ENCODE peak calls at places on chromosomes 7 and 10, in ten cellular contexts. One of them, this sample, is unnamed.

GRCh38 chr7:142957723-142958122 is 4.4 kb downstream of the KEL start:
- DNase-seq in HL-60: no peak
- DNase-seq in sigmoid colon: no peak
- DNase-seq in CD4-positive, alpha-beta memory T cell: no peak
- DNase-seq in ascending aorta: no peak
- DNase-seq in CD4-positive, alpha-beta T cell: no peak
- DNase-seq in GM23338: peak; percentile 10
- DNase-seq in gastrocnemius medialis: no peak
- DNase-seq in adrenal gland: no peak
- DNase-seq in right cardiac atrium: no peak
- DNase-seq in this sample: no peak

GRCh38 chr10:60414877-60415585 is 25.4 kb upstream of the ANK3 start:
- DNase-seq in gastrocnemius medialis: no peak
- DNase-seq in adrenal gland: no peak
- DNase-seq in right cardiac atrium: no peak
- DNase-seq in sigmoid colon: no peak
- DNase-seq in ascending aorta: no peak
- DNase-seq in CD4-positive, alpha-beta T cell: no peak
- DNase-seq in CD4-positive, alpha-beta memory T cell: no peak
- DNase-seq in GM23338: peak; percentile 48
- DNase-seq in HL-60: no peak
- DNase-seq in this sample: no peak

GRCh38 chr10:1605999-1606940 is 131.1 kb downstream of the ADARB2 start:
- DNase-seq in sigmoid colon: no peak
- DNase-seq in CD4-positive, alpha-beta T cell: no peak
- DNase-seq in CD4-positive, alpha-beta memory T cell: no peak
- DNase-seq in ascending aorta: no peak
- DNase-seq in right cardiac atrium: no peak
- DNase-seq in gastrocnemius medialis: no peak
- DNase-seq in HL-60: no peak
- DNase-seq in GM23338: no peak
- DNase-seq in adrenal gland: no peak
- DNase-seq in this sample: no peak

GRCh38 chr10:66505003-66505707 is 420.7 kb upstream of the LRRTM3 start:
- DNase-seq in CD4-positive, alpha-beta T cell: no peak
- DNase-seq in GM23338: no peak
- DNase-seq in gastrocnemius medialis: no peak
- DNase-seq in HL-60: no peak
- DNase-seq in sigmoid colon: no peak
- DNase-seq in right cardiac atrium: no peak
- DNase-seq in ascending aorta: no peak
- DNase-seq in adrenal gland: no peak
- DNase-seq in CD4-positive, alpha-beta memory T cell: no peak
- DNase-seq in this sample: no peak

GRCh38 chr7:139232893-139233292 is 1.9 kb downstream of the UBN2 start:
- DNase-seq in sigmoid colon: no peak
- DNase-seq in adrenal gland: no peak
- DNase-seq in CD4-positive, alpha-beta memory T cell: peak; percentile 0
- DNase-seq in ascending aorta: no peak
- DNase-seq in GM23338: no peak
- DNase-seq in gastrocnemius medialis: no peak
- DNase-seq in HL-60: no peak
- DNase-seq in CD4-positive, alpha-beta T cell: no peak
- DNase-seq in right cardiac atrium: no peak
- DNase-seq in this sample: no peak

GRCh38 chr10:114665406-114665805 is 7.3 kb upstream of the ABLIM1 start:
- DNase-seq in CD4-positive, alpha-beta T cell: no peak
- DNase-seq in HL-60: no peak
- DNase-seq in ascending aorta: no peak
- DNase-seq in CD4-positive, alpha-beta memory T cell: no peak
- DNase-seq in gastrocnemius medialis: no peak
- DNase-seq in GM23338: no peak
- DNase-seq in sigmoid colon: no peak
- DNase-seq in adrenal gland: no peak
- DNase-seq in right cardiac atrium: no peak
- DNase-seq in this sample: no peak

GRCh38 chr10:123150986-123151738 is 3.0 kb upstream of the BUB3 start:
- DNase-seq in HL-60: peak; percentile 54
- DNase-seq in gastrocnemius medialis: no peak
- DNase-seq in ascending aorta: no peak
- DNase-seq in right cardiac atrium: peak; percentile 63
- DNase-seq in adrenal gland: no peak
- DNase-seq in GM23338: peak; percentile 89
- DNase-seq in CD4-positive, alpha-beta T cell: no peak
- DNase-seq in CD4-positive, alpha-beta memory T cell: no peak
- DNase-seq in sigmoid colon: no peak
- DNase-seq in this sample: no peak

GRCh38 chr7:106570948-106571418 is 90.0 kb downstream of the CCDC71L start:
- DNase-seq in GM23338: no peak
- DNase-seq in CD4-positive, alpha-beta T cell: no peak
- DNase-seq in right cardiac atrium: no peak
- DNase-seq in HL-60: no peak
- DNase-seq in sigmoid colon: no peak
- DNase-seq in ascending aorta: no peak
- DNase-seq in adrenal gland: no peak
- DNase-seq in CD4-positive, alpha-beta memory T cell: no peak
- DNase-seq in gastrocnemius medialis: no peak
- DNase-seq in this sample: no peak

GRCh38 chr7:47047384-47047783 is 534.5 kb downstream of the TNS3 start:
- DNase-seq in CD4-positive, alpha-beta memory T cell: no peak
- DNase-seq in GM23338: no peak
- DNase-seq in gastrocnemius medialis: no peak
- DNase-seq in right cardiac atrium: no peak
- DNase-seq in ascending aorta: no peak
- DNase-seq in CD4-positive, alpha-beta T cell: no peak
- DNase-seq in sigmoid colon: no peak
- DNase-seq in adrenal gland: no peak
- DNase-seq in HL-60: no peak
- DNase-seq in this sample: no peak

GRCh38 chr10:3217301-3217700 is 44.7 kb upstream of the PITRM1 start:
- DNase-seq in HL-60: no peak
- DNase-seq in gastrocnemius medialis: no peak
- DNase-seq in GM23338: no peak
- DNase-seq in sigmoid colon: no peak
- DNase-seq in ascending aorta: no peak
- DNase-seq in CD4-positive, alpha-beta T cell: no peak
- DNase-seq in CD4-positive, alpha-beta memory T cell: no peak
- DNase-seq in adrenal gland: no peak
- DNase-seq in right cardiac atrium: no peak
- DNase-seq in this sample: no peak

GRCh38 chr7:24069751-24070150 is 214.2 kb upstream of the NPY start:
- DNase-seq in GM23338: no peak
- DNase-seq in sigmoid colon: no peak
- DNase-seq in CD4-positive, alpha-beta memory T cell: no peak
- DNase-seq in adrenal gland: no peak
- DNase-seq in HL-60: no peak
- DNase-seq in right cardiac atrium: no peak
- DNase-seq in gastrocnemius medialis: no peak
- DNase-seq in ascending aorta: no peak
- DNase-seq in CD4-positive, alpha-beta T cell: no peak
- DNase-seq in this sample: no peak

GRCh38 chr10:81031774-81032173 is 494.1 kb downstream of the SH2D4B start:
- DNase-seq in GM23338: no peak
- DNase-seq in CD4-positive, alpha-beta memory T cell: no peak
- DNase-seq in ascending aorta: no peak
- DNase-seq in gastrocnemius medialis: no peak
- DNase-seq in adrenal gland: no peak
- DNase-seq in HL-60: no peak
- DNase-seq in CD4-positive, alpha-beta T cell: no peak
- DNase-seq in sigmoid colon: no peak
- DNase-seq in right cardiac atrium: no peak
- DNase-seq in this sample: no peak

GRCh38 chr7:22549667-22550513 is 49.9 kb upstream of the STEAP1B start:
- DNase-seq in adrenal gland: no peak
- DNase-seq in gastrocnemius medialis: no peak
- DNase-seq in right cardiac atrium: no peak
- DNase-seq in HL-60: peak; percentile 13
- DNase-seq in CD4-positive, alpha-beta T cell: no peak
- DNase-seq in ascending aorta: no peak
- DNase-seq in GM23338: peak; percentile 93
- DNase-seq in sigmoid colon: peak; percentile 61
- DNase-seq in CD4-positive, alpha-beta memory T cell: no peak
- DNase-seq in this sample: no peak

GRCh38 chr7:22548313-22548712 is 48.3 kb upstream of the STEAP1B start:
- DNase-seq in HL-60: no peak
- DNase-seq in CD4-positive, alpha-beta memory T cell: no peak
- DNase-seq in sigmoid colon: no peak
- DNase-seq in GM23338: no peak
- DNase-seq in adrenal gland: no peak
- DNase-seq in gastrocnemius medialis: no peak
- DNase-seq in CD4-positive, alpha-beta T cell: no peak
- DNase-seq in ascending aorta: no peak
- DNase-seq in right cardiac atrium: no peak
- DNase-seq in this sample: no peak

GRCh38 chr7:22550514-22551010 is 50.6 kb upstream of the STEAP1B start:
- DNase-seq in CD4-positive, alpha-beta T cell: no peak
- DNase-seq in GM23338: no peak
- DNase-seq in CD4-positive, alpha-beta memory T cell: no peak
- DNase-seq in gastrocnemius medialis: no peak
- DNase-seq in adrenal gland: no peak
- DNase-seq in ascending aorta: no peak
- DNase-seq in HL-60: no peak
- DNase-seq in right cardiac atrium: no peak
- DNase-seq in sigmoid colon: no peak
- DNase-seq in this sample: no peak

GRCh38 chr7:22546769-22547168 is 46.8 kb upstream of the STEAP1B start:
- DNase-seq in GM23338: no peak
- DNase-seq in HL-60: no peak
- DNase-seq in CD4-positive, alpha-beta memory T cell: no peak
- DNase-seq in sigmoid colon: no peak
- DNase-seq in gastrocnemius medialis: no peak
- DNase-seq in right cardiac atrium: no peak
- DNase-seq in adrenal gland: no peak
- DNase-seq in CD4-positive, alpha-beta T cell: no peak
- DNase-seq in ascending aorta: no peak
- DNase-seq in this sample: no peak

GRCh38 chr7:22549051-22549450 is 49.1 kb upstream of the STEAP1B start:
- DNase-seq in CD4-positive, alpha-beta T cell: no peak
- DNase-seq in gastrocnemius medialis: no peak
- DNase-seq in adrenal gland: no peak
- DNase-seq in right cardiac atrium: no peak
- DNase-seq in GM23338: peak; percentile 78
- DNase-seq in HL-60: no peak
- DNase-seq in sigmoid colon: peak; percentile 17
- DNase-seq in ascending aorta: no peak
- DNase-seq in CD4-positive, alpha-beta memory T cell: no peak
- DNase-seq in this sample: no peak
- H3K27ac ChIP-seq in CD4-positive, alpha-beta T cell: no peak overlapping the region
- H3K27ac ChIP-seq in gastrocnemius medialis: no peak overlapping the region
- H3K27ac ChIP-seq in adrenal gland: no peak overlapping the region
- H3K27ac ChIP-seq in right cardiac atrium: no peak overlapping the region
- H3K27ac ChIP-seq in GM23338: peak overlapping the region; percentile 95
- H3K27ac ChIP-seq in HL-60: no peak overlapping the region
- H3K27ac ChIP-seq in sigmoid colon: no peak overlapping the region
- H3K27ac ChIP-seq in ascending aorta: no peak overlapping the region
- H3K27ac ChIP-seq in CD4-positive, alpha-beta memory T cell: no peak overlapping the region
- H3K27ac ChIP-seq in this sample: no peak overlapping the region

GRCh38 chr10:77788496-77789010 is 138.0 kb downstream of the DLG5 start:
- DNase-seq in CD4-positive, alpha-beta memory T cell: no peak
- DNase-seq in HL-60: no peak
- DNase-seq in adrenal gland: no peak
- DNase-seq in CD4-positive, alpha-beta T cell: no peak
- DNase-seq in right cardiac atrium: no peak
- DNase-seq in ascending aorta: no peak
- DNase-seq in sigmoid colon: peak; percentile 52
- DNase-seq in gastrocnemius medialis: no peak
- DNase-seq in GM23338: no peak
- DNase-seq in this sample: no peak
- H3K27ac ChIP-seq in CD4-positive, alpha-beta memory T cell: no peak overlapping the region
- H3K27ac ChIP-seq in HL-60: no peak overlapping the region
- H3K27ac ChIP-seq in adrenal gland: no peak overlapping the region
- H3K27ac ChIP-seq in CD4-positive, alpha-beta T cell: no peak overlapping the region
- H3K27ac ChIP-seq in right cardiac atrium: no peak overlapping the region
- H3K27ac ChIP-seq in ascending aorta: no peak overlapping the region
- H3K27ac ChIP-seq in sigmoid colon: no peak overlapping the region
- H3K27ac ChIP-seq in gastrocnemius medialis: no peak overlapping the region
- H3K27ac ChIP-seq in GM23338: no peak overlapping the region
- H3K27ac ChIP-seq in this sample: no peak overlapping the region

DNA sequence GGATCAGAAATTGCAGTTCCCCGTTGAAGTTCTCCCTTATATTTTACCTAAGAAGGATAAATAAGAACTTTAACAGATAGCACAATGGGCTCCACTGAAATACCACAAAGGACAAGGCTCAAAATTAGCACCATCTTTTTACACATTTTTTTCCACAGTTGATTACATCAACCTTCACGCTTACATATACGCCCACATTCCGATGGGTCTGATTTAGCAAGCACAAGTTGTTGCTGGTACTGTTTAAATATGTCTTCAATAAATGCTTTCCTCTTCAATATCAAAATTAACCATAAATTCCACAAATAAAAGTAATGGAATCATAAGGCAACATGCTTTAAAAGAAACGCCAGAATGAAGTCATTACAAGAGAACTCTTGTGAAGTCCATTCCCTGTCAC is 79.5 kb downstream of the NEBL start:
- DNase-seq in ascending aorta: no peak
- DNase-seq in right cardiac atrium: no peak
- DNase-seq in CD4-positive, alpha-beta T cell: no peak
- DNase-seq in HL-60: no peak
- DNase-seq in gastrocnemius medialis: no peak
- DNase-seq in sigmoid colon: no peak
- DNase-seq in CD4-positive, alpha-beta memory T cell: no peak
- DNase-seq in GM23338: no peak
- DNase-seq in adrenal gland: no peak
- DNase-seq in this sample: no peak
- H3K27ac ChIP-seq in ascending aorta: no peak overlapping the region
- H3K27ac ChIP-seq in right cardiac atrium: no peak overlapping the region
- H3K27ac ChIP-seq in CD4-positive, alpha-beta T cell: no peak overlapping the region
- H3K27ac ChIP-seq in HL-60: no peak overlapping the region
- H3K27ac ChIP-seq in gastrocnemius medialis: no peak overlapping the region
- H3K27ac ChIP-seq in sigmoid colon: no peak overlapping the region
- H3K27ac ChIP-seq in CD4-positive, alpha-beta memory T cell: no peak overlapping the region
- H3K27ac ChIP-seq in GM23338: no peak overlapping the region
- H3K27ac ChIP-seq in adrenal gland: no peak overlapping the region
- H3K27ac ChIP-seq in this sample: no peak overlapping the region

DNA sequence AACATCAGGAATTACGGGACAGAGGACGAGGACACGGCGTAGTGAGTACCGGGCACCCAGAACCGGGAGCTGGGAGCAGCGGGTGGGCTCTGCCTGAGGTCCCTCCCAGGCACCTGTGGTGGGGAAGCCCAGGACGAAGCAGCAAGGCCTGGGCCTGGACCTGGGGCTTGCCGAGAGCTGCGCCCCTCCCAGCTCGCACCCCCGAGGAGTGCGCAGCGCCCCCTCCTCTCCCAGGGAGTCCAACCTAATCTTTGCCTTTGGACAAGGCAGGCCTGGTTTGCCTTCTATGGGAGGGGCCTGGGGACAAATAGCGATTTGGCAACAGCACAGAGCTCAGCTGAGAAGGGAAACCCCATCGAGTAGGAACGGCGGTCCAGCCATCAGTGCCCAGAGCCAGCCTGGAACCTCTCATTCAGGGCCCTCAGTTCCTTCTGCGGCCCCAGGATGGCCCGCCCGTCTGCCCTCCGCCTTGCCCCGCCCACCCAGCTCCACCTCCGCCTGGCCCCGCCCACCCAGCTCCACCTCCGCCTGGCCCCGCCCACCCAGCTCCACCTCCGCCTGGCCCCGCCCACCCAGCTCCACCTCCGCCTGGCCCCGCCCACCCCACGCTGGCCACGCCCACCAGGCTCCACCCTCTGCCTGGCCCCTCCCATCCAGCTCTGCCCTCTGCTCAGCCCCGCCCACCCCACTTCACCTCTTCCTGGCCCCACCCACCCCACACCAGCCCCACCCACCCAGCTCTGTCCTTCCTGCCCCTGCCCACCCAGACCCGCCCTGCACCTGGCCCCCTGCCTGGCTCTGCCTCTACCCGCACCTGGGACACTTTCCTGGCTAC is 32.5 kb upstream of the KNDC1 start:
- DNase-seq in right cardiac atrium: peak; percentile 55
- DNase-seq in CD4-positive, alpha-beta T cell: no peak
- DNase-seq in GM23338: peak; percentile 70
- DNase-seq in sigmoid colon: peak; percentile 52
- DNase-seq in CD4-positive, alpha-beta memory T cell: peak; percentile 12
- DNase-seq in gastrocnemius medialis: no peak
- DNase-seq in ascending aorta: no peak
- DNase-seq in HL-60: no peak
- DNase-seq in adrenal gland: no peak
- DNase-seq in this sample: no peak
- H3K27ac ChIP-seq in right cardiac atrium: no peak overlapping the region
- H3K27ac ChIP-seq in CD4-positive, alpha-beta T cell: no peak overlapping the region
- H3K27ac ChIP-seq in GM23338: no peak overlapping the region
- H3K27ac ChIP-seq in sigmoid colon: no peak overlapping the region
- H3K27ac ChIP-seq in CD4-positive, alpha-beta memory T cell: no peak overlapping the region
- H3K27ac ChIP-seq in gastrocnemius medialis: no peak overlapping the region
- H3K27ac ChIP-seq in ascending aorta: no peak overlapping the region
- H3K27ac ChIP-seq in HL-60: no peak overlapping the region
- H3K27ac ChIP-seq in adrenal gland: no peak overlapping the region
- H3K27ac ChIP-seq in this sample: no peak overlapping the region

This sample was measured in CD8-positive, alpha-beta T cell.